ENCODE peak calls at places on chromosomes 12 and 14, in four cellular contexts. N is T-helper 1 cell, Y is WERI-Rb-1, M is HFFc6. Z is an unnamed sample.

GRCh38 chr14:104359301-104359968 is 220.1 kb upstream of the C14orf180 start:
- DNase-seq in M (no peak), N (no peak), Y (peak), Z (no peak)

GRCh38 chr12:68240975-68241374 is 12.4 kb downstream of the IL22 start:
- DNase-seq in Y (no peak), M (no peak), N (peak), Z (no peak)

GRCh38 chr14:75301666-75302325 is 23.2 kb downstream of the FOS start:
- DNase-seq in N (no peak), M (no peak), Y (no peak), Z (no peak)

GRCh38 chr14:83133986-83134664 is 1600.5 kb upstream of the SEL1L start:
- DNase-seq in M (no peak), N (no peak), Y (peak), Z (peak)

GRCh38 chr12:86290615-86291014 is 34.4 kb upstream of the MGAT4C start:
- DNase-seq in M (no peak), Y (no peak), N (no peak), Z (no peak)

GRCh38 chr14:96090441-96091148 is 51.4 kb downstream of the C14orf132 start:
- DNase-seq in Y (peak), M (peak), N (no peak), Z (peak)

GRCh38 chr14:65101631-65102440 is 481 bp downstream of the MAX start:
- DNase-seq in Y (peak), M (no peak), N (peak), Z (peak)

GRCh38 chr12:13278249-13278787 is 81.8 kb downstream of the EMP1 start:
- DNase-seq in Y (peak), N (peak), M (peak), Z (peak)